ENCODE peak calls at places on chromosome 20, in eight cellular contexts. J, U, T, F, X, M, S and V are unnamed samples.

GRCh38 chr20:51860015-51860882 is 57.9 kb upstream of the SALL4 start:
- DNase-seq in J (no peak), U (peak), T (no peak), F (no peak), X (peak), M (no peak), S (no peak), V (peak)

GRCh38 chr20:62872184-62872862 is 10.7 kb upstream of the TCFL5 start:
- DNase-seq in J (no peak), U (no peak), T (no peak), F (no peak), X (no peak), M (no peak), S (no peak), V (no peak)

GRCh38 chr20:59775221-59776055 is 158.0 kb downstream of the SYCP2 start:
- DNase-seq in J (no peak), U (no peak), T (no peak), F (no peak), X (no peak), M (no peak), S (no peak), V (peak)

GRCh38 chr20:63698739-63699465 is 2.5 kb downstream of the TNFRSF6B start:
- DNase-seq in J (peak), U (peak), T (no peak), F (peak), X (peak), M (no peak), S (peak), V (no peak)

GRCh38 chr20:6579824-6580223 is 187.7 kb upstream of the BMP2 start:
- DNase-seq in J (no peak), U (peak), T (no peak), F (no peak), X (peak), M (no peak), S (no peak), V (no peak)

GRCh38 chr20:391041-391711 is 10.6 kb downstream of the TRIB3 start:
- DNase-seq in J (no peak), U (no peak), T (no peak), F (no peak), X (no peak), M (no peak), S (no peak), V (no peak)

GRCh38 chr20:443223-443793 is 19.0 kb downstream of the TBC1D20 start:
- DNase-seq in J (no peak), U (no peak), T (no peak), F (no peak), X (no peak), M (no peak), S (no peak), V (no peak)

GRCh38 chr20:62227977-62228958 is 8.2 kb upstream of the HRH3 start:
- DNase-seq in J (no peak), U (no peak), T (no peak), F (no peak), X (no peak), M (no peak), S (no peak), V (no peak)

GRCh38 chr20:8652396-8652795 is 416.5 kb upstream of the PLCB4 start:
- DNase-seq in J (no peak), U (no peak), T (no peak), F (no peak), X (peak), M (no peak), S (no peak), V (no peak)

GRCh38 chr20:9458075-9458818 is 56.1 kb upstream of the LAMP5 start:
- DNase-seq in J (peak), U (no peak), T (no peak), F (no peak), X (no peak), M (no peak), S (peak), V (no peak)

GRCh38 chr20:20034486-20034885 is 17.3 kb downstream of the NAA20 start:
- DNase-seq in J (no peak), U (no peak), T (no peak), F (no peak), X (peak), M (no peak), S (peak), V (no peak)

GRCh38 chr20:36644713-36645109 is 1.3 kb downstream of the SLA2 start:
- DNase-seq in J (no peak), U (no peak), T (no peak), F (no peak), X (no peak), M (no peak), S (no peak), V (no peak)

GRCh38 chr20:63530788-63531160 is 6.4 kb downstream of the PTK6 start:
- DNase-seq in J (no peak), U (no peak), T (no peak), F (no peak), X (no peak), M (no peak), S (peak), V (peak)

GRCh38 chr20:35295674-35296073 is 3.4 kb upstream of the FAM83C start:
- DNase-seq in J (no peak), U (no peak), T (no peak), F (no peak), X (no peak), M (no peak), S (no peak), V (no peak)

GRCh38 chr20:35490736-35491181 is 35.4 kb downstream of the CEP250 start:
- DNase-seq in J (peak), U (no peak), T (peak), F (no peak), X (no peak), M (no peak), S (no peak), V (no peak)

GRCh38 chr20:64069614-64070243 is 6.7 kb downstream of the TCEA2 start:
- DNase-seq in J (no peak), U (no peak), T (no peak), F (no peak), X (no peak), M (no peak), S (peak), V (peak)

GRCh38 chr20:38216201-38216600 is 44.3 kb downstream of the KIAA1755 start:
- DNase-seq in J (no peak), U (no peak), T (no peak), F (no peak), X (no peak), M (no peak), S (no peak), V (no peak)

GRCh38 chr20:23446505-23446904 is 6.2 kb downstream of the CST11 start:
- DNase-seq in J (peak), U (peak), T (no peak), F (peak), X (peak), M (no peak), S (peak), V (no peak)

GRCh38 chr20:36208257-36208656 is 28.0 kb upstream of the AAR2 start:
- DNase-seq in J (no peak), U (no peak), T (no peak), F (no peak), X (no peak), M (no peak), S (no peak), V (no peak)

GRCh38 chr20:17859616-17860232 is 108.9 kb downstream of the SNX5 start:
- DNase-seq in J (no peak), U (no peak), T (peak), F (no peak), X (no peak), M (no peak), S (no peak), V (no peak)

GRCh38 chr20:5844063-5844681 is 94.0 kb downstream of the SHLD1 start:
- DNase-seq in J (peak), U (no peak), T (peak), F (no peak), X (peak), M (no peak), S (peak), V (no peak)

GRCh38 chr20:35742741-35743523 is 872 bp upstream of the RBM39 start:
- DNase-seq in J (peak), U (no peak), T (no peak), F (no peak), X (peak), M (no peak), S (no peak), V (no peak)

GRCh38 chr20:45589725-45590124 is 10.6 kb upstream of the WFDC8 start:
- DNase-seq in J (no peak), U (peak), T (no peak), F (no peak), X (no peak), M (no peak), S (no peak), V (no peak)

DNA sequence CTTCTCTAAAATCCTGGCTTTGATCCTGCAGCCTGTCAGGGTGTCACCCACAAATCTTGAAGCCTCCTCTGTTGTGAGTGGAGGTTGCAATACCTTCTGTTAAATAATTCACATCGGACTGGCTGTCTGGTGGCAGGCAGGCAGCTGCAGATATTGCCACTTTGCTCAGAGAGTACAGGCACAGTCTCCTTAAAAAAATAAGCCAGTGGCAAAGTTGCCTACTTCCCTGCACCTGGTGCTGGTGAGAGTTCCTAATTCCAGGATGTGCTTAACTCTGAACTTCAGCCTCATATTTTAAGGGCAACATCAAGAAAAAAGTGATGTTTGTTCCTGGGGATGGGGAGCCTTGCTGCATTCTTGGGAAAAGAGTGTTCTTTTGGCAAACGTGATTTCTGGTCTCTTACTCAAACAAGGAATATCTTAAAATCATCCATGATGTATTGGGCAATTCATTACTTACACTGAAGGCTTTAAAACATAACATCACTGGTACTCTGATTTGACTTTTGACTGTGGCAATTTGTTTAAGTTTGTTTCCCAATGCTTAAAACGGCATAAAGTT is 179.7 kb downstream of the FOXA2 start:
- DNase-seq in J (no peak), U (peak), T (no peak), F (no peak), X (peak), M (no peak), S (no peak), V (no peak)
- H3K4me3 ChIP-seq in J (no peak), U (no peak), T (no peak), F (no peak), X (no peak), M (no peak), S (no peak), V (no peak)

GRCh38 chr20:12177657-12178293 is 260.1 kb downstream of the BTBD3 start:
- DNase-seq in J (no peak), U (no peak), T (no peak), F (no peak), X (no peak), M (no peak), S (peak), V (no peak)

GRCh38 chr20:12175538-12175937 is 257.8 kb downstream of the BTBD3 start:
- DNase-seq in J (no peak), U (no peak), T (no peak), F (no peak), X (no peak), M (no peak), S (no peak), V (no peak)

GRCh38 chr20:12170406-12170805 is 252.7 kb downstream of the BTBD3 start:
- DNase-seq in J (no peak), U (peak), T (no peak), F (no peak), X (peak), M (no peak), S (no peak), V (no peak)

GRCh38 chr20:12173333-12173732 is 255.6 kb downstream of the BTBD3 start:
- DNase-seq in J (no peak), U (no peak), T (no peak), F (no peak), X (no peak), M (no peak), S (no peak), V (no peak)

GRCh38 chr20:12171927-12172581 is 254.4 kb downstream of the BTBD3 start:
- DNase-seq in J (no peak), U (peak), T (no peak), F (no peak), X (peak), M (no peak), S (no peak), V (no peak)
- H3K4me3 ChIP-seq in J (no peak), U (no peak), T (no peak), F (no peak), X (no peak), M (no peak), S (no peak), V (no peak)

GRCh38 chr20:25148181-25148981 is 47.1 kb upstream of the ENTPD6 start:
- DNase-seq in J (peak), U (peak), T (peak), F (peak), X (peak), M (peak), S (no peak), V (no peak)
- H3K4me3 ChIP-seq in J (peak), U (peak), T (peak), F (peak), X (no peak), M (no peak), S (peak), V (peak)

DNA sequence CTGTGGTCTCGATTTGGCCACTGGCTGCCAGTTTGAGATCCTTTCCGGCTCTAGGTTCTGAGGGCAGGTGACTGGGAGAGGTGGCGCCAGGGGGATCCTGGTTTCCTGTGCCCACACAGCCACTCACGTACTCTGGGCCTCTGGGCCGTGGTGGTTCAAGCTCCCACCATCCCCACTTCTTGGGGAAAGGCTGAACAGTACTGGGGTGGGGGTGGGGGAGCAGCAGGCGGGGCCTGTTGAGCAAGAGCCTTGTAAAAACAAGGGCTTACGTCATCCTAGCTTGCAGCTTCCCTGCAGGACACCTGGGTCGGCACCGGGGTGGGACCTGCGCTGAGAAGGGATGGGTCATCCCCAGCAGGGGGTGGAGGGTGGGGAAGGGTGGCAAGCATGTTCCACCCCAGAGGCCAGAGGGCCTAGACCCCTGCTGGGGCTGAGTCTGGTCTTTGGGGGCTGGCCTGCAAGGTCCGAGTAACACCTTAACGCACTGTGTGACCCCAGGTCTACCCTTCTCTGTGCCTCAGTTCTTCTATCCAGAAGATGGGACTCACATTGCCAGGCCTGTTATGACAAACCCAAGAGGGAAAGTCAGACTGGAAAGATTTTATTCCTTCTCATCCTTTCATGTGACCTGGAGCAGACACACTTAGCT is 3.1 kb upstream of the CEBPB start:
- DNase-seq in J (no peak), U (peak), T (no peak), F (peak), X (peak), M (peak), S (no peak), V (no peak)
- H3K4me3 ChIP-seq in J (no peak), U (no peak), T (no peak), F (no peak), X (no peak), M (no peak), S (no peak), V (no peak)

DNA sequence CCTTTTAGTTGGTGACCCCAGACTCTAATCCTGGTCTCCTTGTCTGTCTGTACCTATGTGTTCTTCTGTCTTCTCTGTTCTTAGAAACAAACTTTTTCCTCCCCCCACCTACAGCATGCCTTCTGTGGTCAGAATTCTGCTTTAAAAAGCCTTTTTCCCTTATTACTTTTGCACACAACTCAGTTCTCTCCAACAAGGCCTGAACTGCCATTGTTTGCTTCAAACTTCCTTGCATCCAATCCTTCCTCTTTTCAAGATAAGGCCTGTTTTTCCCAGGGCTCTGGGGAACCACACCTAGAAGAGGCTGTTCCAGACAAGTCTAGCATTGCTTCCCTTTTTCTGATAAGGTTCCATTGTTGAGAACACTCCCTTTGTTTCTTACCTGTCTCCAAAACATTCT is 22.2 kb upstream of the NCOA3 start:
- DNase-seq in J (no peak), U (peak), T (no peak), F (no peak), X (no peak), M (no peak), S (no peak), V (no peak)
- H3K4me3 ChIP-seq in J (no peak), U (no peak), T (no peak), F (no peak), X (no peak), M (no peak), S (no peak), V (no peak)